ENCODE peak calls at places on chromosomes 7 and 10, in seven cellular contexts. One of them, this sample, is unnamed.

GRCh38 chr7:129561677-129562424 is 49.7 kb upstream of the NRF1 start:
- DNase-seq in heart left ventricle: no peak
- DNase-seq in ascending aorta: no peak
- DNase-seq in endodermal cell: peak; percentile 75
- DNase-seq in CD4-positive, alpha-beta memory T cell: no peak
- DNase-seq in CD4-positive, CD25-positive, alpha-beta regulatory T cell: no peak
- DNase-seq in colonic mucosa: no peak
- DNase-seq in this sample: no peak

GRCh38 chr10:102413806-102414561 is 4.6 kb downstream of the PSD start:
- DNase-seq in heart left ventricle: no peak
- DNase-seq in ascending aorta: no peak
- DNase-seq in endodermal cell: no peak
- DNase-seq in CD4-positive, alpha-beta memory T cell: no peak
- DNase-seq in CD4-positive, CD25-positive, alpha-beta regulatory T cell: no peak
- DNase-seq in colonic mucosa: no peak
- DNase-seq in this sample: no peak

GRCh38 chr10:132226586-132227405 is 40.0 kb downstream of the DPYSL4 start:
- DNase-seq in heart left ventricle: no peak
- DNase-seq in ascending aorta: no peak
- DNase-seq in endodermal cell: no peak
- DNase-seq in CD4-positive, alpha-beta memory T cell: no peak
- DNase-seq in CD4-positive, CD25-positive, alpha-beta regulatory T cell: no peak
- DNase-seq in colonic mucosa: no peak
- DNase-seq in this sample: no peak

GRCh38 chr7:124940306-124940705 is 10.7 kb upstream of the POT1 start:
- DNase-seq in heart left ventricle: no peak
- DNase-seq in ascending aorta: no peak
- DNase-seq in endodermal cell: no peak
- DNase-seq in CD4-positive, alpha-beta memory T cell: no peak
- DNase-seq in CD4-positive, CD25-positive, alpha-beta regulatory T cell: no peak
- DNase-seq in colonic mucosa: no peak
- DNase-seq in this sample: no peak

GRCh38 chr7:40882071-40882658 is 747.4 kb downstream of the SUGCT start:
- DNase-seq in heart left ventricle: no peak
- DNase-seq in ascending aorta: no peak
- DNase-seq in endodermal cell: no peak
- DNase-seq in CD4-positive, alpha-beta memory T cell: no peak
- DNase-seq in CD4-positive, CD25-positive, alpha-beta regulatory T cell: no peak
- DNase-seq in colonic mucosa: no peak
- DNase-seq in this sample: no peak

GRCh38 chr10:100829933-100830727 is 82.6 kb upstream of the SLF2 start:
- DNase-seq in heart left ventricle: no peak
- DNase-seq in ascending aorta: no peak
- DNase-seq in endodermal cell: peak; percentile 74
- DNase-seq in CD4-positive, alpha-beta memory T cell: no peak
- DNase-seq in CD4-positive, CD25-positive, alpha-beta regulatory T cell: peak; percentile 28
- DNase-seq in colonic mucosa: no peak
- DNase-seq in this sample: no peak

GRCh38 chr10:50993817-50994251 is 80.5 kb upstream of the PRKG1 start:
- DNase-seq in heart left ventricle: peak; percentile 51
- DNase-seq in ascending aorta: no peak
- DNase-seq in endodermal cell: no peak
- DNase-seq in CD4-positive, alpha-beta memory T cell: no peak
- DNase-seq in CD4-positive, CD25-positive, alpha-beta regulatory T cell: no peak
- DNase-seq in colonic mucosa: peak; percentile 36
- DNase-seq in this sample: no peak

GRCh38 chr10:57657164-57657765 is 610.4 kb downstream of the IPMK start:
- DNase-seq in heart left ventricle: peak; percentile 18
- DNase-seq in ascending aorta: no peak
- DNase-seq in endodermal cell: peak; percentile 88
- DNase-seq in CD4-positive, alpha-beta memory T cell: no peak
- DNase-seq in CD4-positive, CD25-positive, alpha-beta regulatory T cell: peak; percentile 44
- DNase-seq in colonic mucosa: peak; percentile 50
- DNase-seq in this sample: peak; percentile 2

DNA sequence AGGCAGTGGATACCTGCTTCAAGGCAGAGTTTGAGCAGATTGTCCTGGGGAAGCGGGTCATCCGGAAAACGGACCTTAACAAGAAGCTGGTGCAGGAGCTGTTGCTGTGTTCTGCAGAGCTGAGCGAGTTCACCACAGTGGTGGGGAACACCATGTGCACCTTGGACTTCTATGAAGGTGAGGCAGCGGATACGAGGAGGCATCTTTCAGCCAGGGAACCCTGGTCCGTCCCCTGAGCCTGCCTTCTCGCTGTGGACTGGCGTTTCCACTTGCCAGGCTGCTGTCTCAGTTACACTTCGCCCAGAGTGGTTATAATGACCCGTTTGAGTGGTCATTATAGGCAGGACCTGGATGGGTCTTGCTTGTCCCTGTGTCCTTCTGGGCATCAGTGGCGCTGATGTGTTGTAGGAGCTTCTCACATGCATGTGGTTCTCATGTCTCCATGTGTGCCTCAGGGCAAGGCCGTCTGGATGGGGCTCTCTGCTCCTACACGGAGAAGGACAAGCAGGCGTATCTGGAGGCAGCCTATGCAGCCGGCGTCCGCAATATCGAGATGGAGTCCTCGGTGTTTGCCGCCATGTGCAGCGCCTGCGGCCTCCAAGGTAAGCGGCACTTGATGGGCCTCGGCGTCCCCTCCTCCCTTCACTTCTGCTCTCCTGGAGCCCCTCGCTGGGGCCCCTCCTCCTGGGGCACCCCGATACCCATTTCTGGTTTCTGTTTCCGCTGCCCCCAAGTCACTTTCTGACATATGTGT is 18.0 kb downstream of the UPP1 start:
- DNase-seq in heart left ventricle: no peak
- DNase-seq in ascending aorta: no peak
- DNase-seq in endodermal cell: no peak
- DNase-seq in CD4-positive, alpha-beta memory T cell: no peak
- DNase-seq in CD4-positive, CD25-positive, alpha-beta regulatory T cell: no peak
- DNase-seq in colonic mucosa: no peak
- DNase-seq in this sample: no peak
- H3K36me3 ChIP-seq in heart left ventricle: peaks cover 60% of the 10 kb centered on the region
- H3K36me3 ChIP-seq in ascending aorta: peaks cover 60% of the 10 kb centered on the region
- H3K36me3 ChIP-seq in endodermal cell: peaks cover 71% of the 10 kb centered on the region
- H3K36me3 ChIP-seq in CD4-positive, alpha-beta memory T cell: peaks cover 61% of the 10 kb centered on the region
- H3K36me3 ChIP-seq in CD4-positive, CD25-positive, alpha-beta regulatory T cell: peaks cover 68% of the 10 kb centered on the region
- H3K36me3 ChIP-seq in colonic mucosa: no peaks in the 10 kb centered on the region
- H3K36me3 ChIP-seq in this sample: peaks cover 1% of the 10 kb centered on the region

DNA sequence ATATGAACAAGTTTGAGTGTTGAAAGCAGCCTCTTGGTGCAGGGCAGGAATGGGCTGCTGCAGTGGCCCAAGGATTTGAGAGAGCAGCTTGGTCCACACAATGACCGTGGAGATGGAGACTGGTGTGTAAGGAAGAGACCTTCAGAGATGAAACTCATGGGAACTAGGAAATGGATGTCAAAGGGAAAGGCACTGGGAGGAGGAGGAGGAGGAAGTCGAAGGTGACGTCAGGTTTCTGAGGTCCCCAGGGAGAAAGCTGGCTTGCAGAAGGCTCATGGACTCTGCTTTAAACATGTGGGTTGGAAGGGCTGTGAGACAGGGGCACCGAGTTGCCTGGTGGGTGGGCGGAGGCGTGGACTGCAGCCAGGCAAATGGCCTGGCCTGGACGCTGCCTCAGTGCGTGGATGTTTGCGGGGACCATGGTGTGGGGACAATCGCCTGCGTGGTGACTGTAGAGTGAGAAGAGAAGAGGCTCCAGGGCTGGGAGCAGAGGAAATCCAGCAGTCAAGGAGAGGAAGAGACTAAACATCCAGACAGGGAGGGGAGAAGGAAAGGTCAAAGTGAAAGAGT is 14.6 kb downstream of the C10orf71 start:
- DNase-seq in heart left ventricle: no peak
- DNase-seq in ascending aorta: no peak
- DNase-seq in endodermal cell: no peak
- DNase-seq in CD4-positive, alpha-beta memory T cell: no peak
- DNase-seq in CD4-positive, CD25-positive, alpha-beta regulatory T cell: no peak
- DNase-seq in colonic mucosa: no peak
- DNase-seq in this sample: no peak
- H3K36me3 ChIP-seq in heart left ventricle: peaks cover 32% of the 10 kb centered on the region
- H3K36me3 ChIP-seq in ascending aorta: no peaks in the 10 kb centered on the region
- H3K36me3 ChIP-seq in endodermal cell: no peaks in the 10 kb centered on the region
- H3K36me3 ChIP-seq in CD4-positive, alpha-beta memory T cell: no peaks in the 10 kb centered on the region
- H3K36me3 ChIP-seq in CD4-positive, CD25-positive, alpha-beta regulatory T cell: no peaks in the 10 kb centered on the region
- H3K36me3 ChIP-seq in colonic mucosa: no peaks in the 10 kb centered on the region
- H3K36me3 ChIP-seq in this sample: no peaks in the 10 kb centered on the region

GRCh38 chr10:93386496-93387369 is 95.4 kb downstream of the MYOF start:
- DNase-seq in heart left ventricle: no peak
- DNase-seq in ascending aorta: no peak
- DNase-seq in endodermal cell: no peak
- DNase-seq in CD4-positive, alpha-beta memory T cell: no peak
- DNase-seq in CD4-positive, CD25-positive, alpha-beta regulatory T cell: peak; percentile 53
- DNase-seq in colonic mucosa: no peak
- DNase-seq in this sample: no peak
- H3K36me3 ChIP-seq in heart left ventricle: peaks cover 26% of the 10 kb centered on the region
- H3K36me3 ChIP-seq in ascending aorta: peaks cover 41% of the 10 kb centered on the region
- H3K36me3 ChIP-seq in endodermal cell: peaks cover 76% of the 10 kb centered on the region
- H3K36me3 ChIP-seq in CD4-positive, alpha-beta memory T cell: no peaks in the 10 kb centered on the region
- H3K36me3 ChIP-seq in CD4-positive, CD25-positive, alpha-beta regulatory T cell: no peaks in the 10 kb centered on the region
- H3K36me3 ChIP-seq in colonic mucosa: no peaks in the 10 kb centered on the region
- H3K36me3 ChIP-seq in this sample: no peaks in the 10 kb centered on the region

DNA sequence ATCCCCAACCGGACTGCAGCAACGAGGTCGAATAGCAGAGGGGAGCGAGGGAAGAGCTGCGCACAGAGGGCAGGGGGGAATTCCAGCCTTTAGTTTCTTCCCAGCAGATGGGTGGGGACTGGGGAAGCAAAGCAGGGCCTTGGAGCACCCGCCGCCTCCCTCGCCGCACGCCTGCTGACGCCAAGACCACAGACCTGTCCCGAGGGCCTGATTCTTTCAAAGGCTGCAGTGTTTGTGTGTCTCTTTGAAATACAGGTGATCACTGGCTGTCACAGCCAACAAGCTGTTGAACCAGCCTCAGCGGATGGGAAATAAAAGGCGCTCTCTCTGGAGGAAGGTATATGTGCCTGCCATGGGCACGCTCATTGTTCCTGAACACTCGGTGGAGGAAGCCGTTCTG is 119.3 kb downstream of the FAM53B start:
- DNase-seq in heart left ventricle: no peak
- DNase-seq in ascending aorta: no peak
- DNase-seq in endodermal cell: no peak
- DNase-seq in CD4-positive, alpha-beta memory T cell: no peak
- DNase-seq in CD4-positive, CD25-positive, alpha-beta regulatory T cell: no peak
- DNase-seq in colonic mucosa: no peak
- DNase-seq in this sample: no peak
- H3K36me3 ChIP-seq in heart left ventricle: no peaks in the 10 kb centered on the region
- H3K36me3 ChIP-seq in ascending aorta: peaks cover 6% of the 10 kb centered on the region
- H3K36me3 ChIP-seq in endodermal cell: no peaks in the 10 kb centered on the region
- H3K36me3 ChIP-seq in CD4-positive, alpha-beta memory T cell: peaks cover 16% of the 10 kb centered on the region
- H3K36me3 ChIP-seq in CD4-positive, CD25-positive, alpha-beta regulatory T cell: peaks cover 21% of the 10 kb centered on the region
- H3K36me3 ChIP-seq in colonic mucosa: no peaks in the 10 kb centered on the region
- H3K36me3 ChIP-seq in this sample: peaks cover 8% of the 10 kb centered on the region

GRCh38 chr10:69010151-69010640 is 21.6 kb downstream of the KIFBP start:
- DNase-seq in heart left ventricle: no peak
- DNase-seq in ascending aorta: no peak
- DNase-seq in endodermal cell: no peak
- DNase-seq in CD4-positive, alpha-beta memory T cell: no peak
- DNase-seq in CD4-positive, CD25-positive, alpha-beta regulatory T cell: no peak
- DNase-seq in colonic mucosa: no peak
- DNase-seq in this sample: no peak
- H3K36me3 ChIP-seq in heart left ventricle: peaks cover 99% of the 10 kb centered on the region
- H3K36me3 ChIP-seq in ascending aorta: peaks cover 75% of the 10 kb centered on the region
- H3K36me3 ChIP-seq in endodermal cell: peaks cover 77% of the 10 kb centered on the region
- H3K36me3 ChIP-seq in CD4-positive, alpha-beta memory T cell: peaks cover 24% of the 10 kb centered on the region
- H3K36me3 ChIP-seq in CD4-positive, CD25-positive, alpha-beta regulatory T cell: peaks cover 31% of the 10 kb centered on the region
- H3K36me3 ChIP-seq in colonic mucosa: peaks cover 3% of the 10 kb centered on the region
- H3K36me3 ChIP-seq in this sample: no peaks in the 10 kb centered on the region

DNA sequence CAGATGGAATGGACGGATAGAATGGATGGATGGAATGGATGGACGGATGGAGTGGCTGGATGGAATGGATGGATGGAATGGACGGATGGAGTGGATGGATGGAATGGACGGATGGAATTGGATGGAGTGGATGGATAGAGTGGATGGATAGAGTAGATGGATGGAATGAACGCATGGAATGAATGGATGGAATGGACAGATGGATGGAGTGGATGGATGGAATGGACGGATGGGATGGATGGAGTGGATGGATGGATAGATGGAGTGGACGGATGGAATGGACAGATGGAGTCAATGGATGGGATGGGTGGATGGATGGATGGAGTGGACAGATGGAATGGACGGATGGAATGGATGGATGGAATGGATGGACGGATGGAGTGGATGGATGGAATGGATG is 259.7 kb upstream of the C7orf33 start:
- DNase-seq in heart left ventricle: no peak
- DNase-seq in ascending aorta: no peak
- DNase-seq in endodermal cell: no peak
- DNase-seq in CD4-positive, alpha-beta memory T cell: no peak
- DNase-seq in CD4-positive, CD25-positive, alpha-beta regulatory T cell: no peak
- DNase-seq in colonic mucosa: no peak
- DNase-seq in this sample: no peak
- H3K36me3 ChIP-seq in heart left ventricle: no peaks in the 10 kb centered on the region
- H3K36me3 ChIP-seq in ascending aorta: no peaks in the 10 kb centered on the region
- H3K36me3 ChIP-seq in endodermal cell: no peaks in the 10 kb centered on the region
- H3K36me3 ChIP-seq in CD4-positive, alpha-beta memory T cell: no peaks in the 10 kb centered on the region
- H3K36me3 ChIP-seq in CD4-positive, CD25-positive, alpha-beta regulatory T cell: no peaks in the 10 kb centered on the region
- H3K36me3 ChIP-seq in colonic mucosa: no peaks in the 10 kb centered on the region
- H3K36me3 ChIP-seq in this sample: no peaks in the 10 kb centered on the region

GRCh38 chr10:14916600-14916999 is 37.3 kb downstream of the DCLRE1C start:
- DNase-seq in heart left ventricle: no peak
- DNase-seq in ascending aorta: no peak
- DNase-seq in endodermal cell: no peak
- DNase-seq in CD4-positive, alpha-beta memory T cell: no peak
- DNase-seq in CD4-positive, CD25-positive, alpha-beta regulatory T cell: no peak
- DNase-seq in colonic mucosa: no peak
- DNase-seq in this sample: no peak

GRCh38 chr10:14918964-14919363 is 34.9 kb downstream of the DCLRE1C start:
- DNase-seq in heart left ventricle: no peak
- DNase-seq in ascending aorta: no peak
- DNase-seq in endodermal cell: no peak
- DNase-seq in CD4-positive, alpha-beta memory T cell: no peak
- DNase-seq in CD4-positive, CD25-positive, alpha-beta regulatory T cell: no peak
- DNase-seq in colonic mucosa: no peak
- DNase-seq in this sample: no peak

GRCh38 chr10:14917827-14918226 is 36.1 kb downstream of the DCLRE1C start:
- DNase-seq in heart left ventricle: no peak
- DNase-seq in ascending aorta: no peak
- DNase-seq in endodermal cell: no peak
- DNase-seq in CD4-positive, alpha-beta memory T cell: no peak
- DNase-seq in CD4-positive, CD25-positive, alpha-beta regulatory T cell: no peak
- DNase-seq in colonic mucosa: no peak
- DNase-seq in this sample: no peak
- H3K36me3 ChIP-seq in heart left ventricle: peaks cover 76% of the 10 kb centered on the region
- H3K36me3 ChIP-seq in ascending aorta: peaks cover 81% of the 10 kb centered on the region
- H3K36me3 ChIP-seq in endodermal cell: peaks cover 40% of the 10 kb centered on the region
- H3K36me3 ChIP-seq in CD4-positive, alpha-beta memory T cell: peaks cover 50% of the 10 kb centered on the region
- H3K36me3 ChIP-seq in CD4-positive, CD25-positive, alpha-beta regulatory T cell: peaks cover 87% of the 10 kb centered on the region
- H3K36me3 ChIP-seq in colonic mucosa: peaks cover 12% of the 10 kb centered on the region
- H3K36me3 ChIP-seq in this sample: peaks cover 15% of the 10 kb centered on the region

DNA sequence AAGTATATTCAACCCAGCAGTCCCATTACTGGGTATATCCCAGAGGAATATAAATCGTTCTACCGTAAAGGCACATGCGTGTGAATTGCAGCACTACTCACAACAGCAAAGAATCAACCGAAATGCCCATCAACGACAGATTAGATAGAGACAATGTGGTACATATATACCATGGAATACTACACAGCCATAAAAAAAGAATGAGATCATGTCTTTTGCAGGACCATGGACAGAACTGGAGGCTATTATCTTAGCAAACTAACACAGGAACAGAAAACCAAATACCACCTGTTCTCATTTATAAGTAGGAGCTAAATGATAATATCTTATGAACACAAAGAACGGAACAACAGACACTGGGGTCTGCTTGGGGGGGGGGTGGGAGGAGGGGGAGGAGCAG is 44.3 kb upstream of the KLHL7 start:
- DNase-seq in heart left ventricle: no peak
- DNase-seq in ascending aorta: no peak
- DNase-seq in endodermal cell: no peak
- DNase-seq in CD4-positive, alpha-beta memory T cell: no peak
- DNase-seq in CD4-positive, CD25-positive, alpha-beta regulatory T cell: no peak
- DNase-seq in colonic mucosa: no peak
- DNase-seq in this sample: no peak
- H3K36me3 ChIP-seq in heart left ventricle: no peaks in the 10 kb centered on the region
- H3K36me3 ChIP-seq in ascending aorta: no peaks in the 10 kb centered on the region
- H3K36me3 ChIP-seq in endodermal cell: no peaks in the 10 kb centered on the region
- H3K36me3 ChIP-seq in CD4-positive, alpha-beta memory T cell: no peaks in the 10 kb centered on the region
- H3K36me3 ChIP-seq in CD4-positive, CD25-positive, alpha-beta regulatory T cell: no peaks in the 10 kb centered on the region
- H3K36me3 ChIP-seq in colonic mucosa: no peaks in the 10 kb centered on the region
- H3K36me3 ChIP-seq in this sample: no peaks in the 10 kb centered on the region